ENCODE peak calls at places on chromosomes 2 and 18, in ten cellular contexts. One of them, this sample, is unnamed.

GRCh38 chr2:667332-668000 is 9.7 kb downstream of the TMEM18 start:
- DNase-seq in frontal cortex: no peak
- DNase-seq in NCI-H460: peak; percentile 40
- DNase-seq in PC-9: peak; percentile 12
- DNase-seq in LHCN-M2: peak; percentile 81
- DNase-seq in NB4: peak; percentile 67
- DNase-seq in activated T-helper 1 cell treated with Interleukin-2 at 50 U/mL for 16 hours: no peak
- DNase-seq in NCI-H2029: peak; percentile 10
- DNase-seq in cardiac fibroblast: peak; percentile 85
- DNase-seq in retina: no peak
- DNase-seq in this sample: no peak

GRCh38 chr2:11292464-11293255 is 51.8 kb downstream of the ROCK2 start:
- DNase-seq in activated T-helper 1 cell treated with Interleukin-2 at 50 U/mL for 16 hours: no peak
- DNase-seq in NCI-H2029: no peak
- DNase-seq in NCI-H460: no peak
- DNase-seq in frontal cortex: no peak
- DNase-seq in NB4: peak; percentile 86
- DNase-seq in PC-9: no peak
- DNase-seq in LHCN-M2: no peak
- DNase-seq in retina: no peak
- DNase-seq in cardiac fibroblast: peak; percentile 80
- DNase-seq in this sample: no peak

GRCh38 chr2:96869824-96870630 is at the start of gene SEMA4C:
- DNase-seq in cardiac fibroblast: peak; percentile 31
- DNase-seq in LHCN-M2: peak; percentile 62
- DNase-seq in NCI-H460: no peak
- DNase-seq in PC-9: peak; percentile 60
- DNase-seq in frontal cortex: peak; percentile 88
- DNase-seq in retina: peak; percentile 69
- DNase-seq in NCI-H2029: no peak
- DNase-seq in NB4: peak; percentile 56
- DNase-seq in activated T-helper 1 cell treated with Interleukin-2 at 50 U/mL for 16 hours: peak; percentile 56
- DNase-seq in this sample: peak; percentile 55

GRCh38 chr2:224776795-224777562 is 60.8 kb upstream of the CCDC195 start:
- DNase-seq in activated T-helper 1 cell treated with Interleukin-2 at 50 U/mL for 16 hours: no peak
- DNase-seq in NCI-H460: no peak
- DNase-seq in NCI-H2029: no peak
- DNase-seq in LHCN-M2: no peak
- DNase-seq in retina: no peak
- DNase-seq in cardiac fibroblast: no peak
- DNase-seq in frontal cortex: no peak
- DNase-seq in NB4: no peak
- DNase-seq in PC-9: no peak
- DNase-seq in this sample: no peak

GRCh38 chr2:74581463-74581862 is 26.9 kb downstream of the DOK1 start:
- DNase-seq in cardiac fibroblast: no peak
- DNase-seq in activated T-helper 1 cell treated with Interleukin-2 at 50 U/mL for 16 hours: no peak
- DNase-seq in NCI-H460: no peak
- DNase-seq in NCI-H2029: no peak
- DNase-seq in PC-9: no peak
- DNase-seq in retina: no peak
- DNase-seq in LHCN-M2: no peak
- DNase-seq in frontal cortex: no peak
- DNase-seq in NB4: no peak
- DNase-seq in this sample: no peak

GRCh38 chr2:51120754-51121280 is 88.9 kb upstream of the NRXN1 start:
- DNase-seq in PC-9: no peak
- DNase-seq in NCI-H2029: no peak
- DNase-seq in LHCN-M2: no peak
- DNase-seq in frontal cortex: no peak
- DNase-seq in NB4: no peak
- DNase-seq in cardiac fibroblast: peak; percentile 9
- DNase-seq in activated T-helper 1 cell treated with Interleukin-2 at 50 U/mL for 16 hours: no peak
- DNase-seq in NCI-H460: no peak
- DNase-seq in retina: no peak
- DNase-seq in this sample: no peak

GRCh38 chr2:95728878-95729511 is 137.2 kb downstream of the TRIM43 start:
- DNase-seq in NB4: peak; percentile 72
- DNase-seq in cardiac fibroblast: peak; percentile 91
- DNase-seq in activated T-helper 1 cell treated with Interleukin-2 at 50 U/mL for 16 hours: no peak
- DNase-seq in PC-9: peak; percentile 74
- DNase-seq in frontal cortex: peak; percentile 49
- DNase-seq in retina: peak; percentile 76
- DNase-seq in NCI-H460: peak; percentile 76
- DNase-seq in NCI-H2029: peak; percentile 66
- DNase-seq in LHCN-M2: peak; percentile 85
- DNase-seq in this sample: peak; percentile 83

GRCh38 chr2:70010222-70011111 is 49.0 kb upstream of the ASPRV1 start:
- DNase-seq in cardiac fibroblast: no peak
- DNase-seq in activated T-helper 1 cell treated with Interleukin-2 at 50 U/mL for 16 hours: no peak
- DNase-seq in LHCN-M2: no peak
- DNase-seq in NB4: peak; percentile 56
- DNase-seq in NCI-H2029: peak; percentile 65
- DNase-seq in NCI-H460: no peak
- DNase-seq in retina: no peak
- DNase-seq in frontal cortex: no peak
- DNase-seq in PC-9: peak; percentile 44
- DNase-seq in this sample: no peak

GRCh38 chr2:236208281-236208900 is 40.2 kb upstream of the GBX2 start:
- DNase-seq in NCI-H460: no peak
- DNase-seq in PC-9: no peak
- DNase-seq in NB4: no peak
- DNase-seq in frontal cortex: peak; percentile 19
- DNase-seq in activated T-helper 1 cell treated with Interleukin-2 at 50 U/mL for 16 hours: no peak
- DNase-seq in cardiac fibroblast: no peak
- DNase-seq in retina: peak; percentile 58
- DNase-seq in NCI-H2029: no peak
- DNase-seq in LHCN-M2: no peak
- DNase-seq in this sample: no peak

GRCh38 chr2:189082576-189082975 is 97.0 kb downstream of the COL5A2 start:
- DNase-seq in NCI-H460: no peak
- DNase-seq in retina: no peak
- DNase-seq in NB4: no peak
- DNase-seq in frontal cortex: no peak
- DNase-seq in PC-9: no peak
- DNase-seq in activated T-helper 1 cell treated with Interleukin-2 at 50 U/mL for 16 hours: no peak
- DNase-seq in NCI-H2029: no peak
- DNase-seq in cardiac fibroblast: peak; percentile 49
- DNase-seq in LHCN-M2: peak; percentile 48
- DNase-seq in this sample: no peak

GRCh38 chr2:239321596-239322413 is 79.0 kb downstream of the HDAC4 start:
- DNase-seq in frontal cortex: no peak
- DNase-seq in retina: no peak
- DNase-seq in PC-9: no peak
- DNase-seq in NCI-H2029: no peak
- DNase-seq in activated T-helper 1 cell treated with Interleukin-2 at 50 U/mL for 16 hours: no peak
- DNase-seq in NCI-H460: no peak
- DNase-seq in NB4: peak; percentile 56
- DNase-seq in LHCN-M2: no peak
- DNase-seq in cardiac fibroblast: no peak
- DNase-seq in this sample: no peak

GRCh38 chr2:38697116-38697840 is 31.4 kb downstream of the GALM start:
- DNase-seq in NCI-H460: no peak
- DNase-seq in PC-9: peak; percentile 9
- DNase-seq in cardiac fibroblast: no peak
- DNase-seq in LHCN-M2: no peak
- DNase-seq in retina: no peak
- DNase-seq in NCI-H2029: no peak
- DNase-seq in NB4: no peak
- DNase-seq in frontal cortex: no peak
- DNase-seq in activated T-helper 1 cell treated with Interleukin-2 at 50 U/mL for 16 hours: no peak
- DNase-seq in this sample: no peak

GRCh38 chr2:8491296-8492048 is 190.4 kb upstream of the ID2 start:
- DNase-seq in NCI-H2029: no peak
- DNase-seq in retina: no peak
- DNase-seq in NB4: no peak
- DNase-seq in LHCN-M2: no peak
- DNase-seq in frontal cortex: no peak
- DNase-seq in activated T-helper 1 cell treated with Interleukin-2 at 50 U/mL for 16 hours: no peak
- DNase-seq in PC-9: no peak
- DNase-seq in cardiac fibroblast: no peak
- DNase-seq in NCI-H460: no peak
- DNase-seq in this sample: no peak

GRCh38 chr18:419542-420175 is 80.8 kb downstream of the COLEC12 start:
- DNase-seq in NCI-H2029: no peak
- DNase-seq in LHCN-M2: no peak
- DNase-seq in NB4: no peak
- DNase-seq in frontal cortex: no peak
- DNase-seq in activated T-helper 1 cell treated with Interleukin-2 at 50 U/mL for 16 hours: no peak
- DNase-seq in cardiac fibroblast: no peak
- DNase-seq in NCI-H460: no peak
- DNase-seq in retina: no peak
- DNase-seq in PC-9: no peak
- DNase-seq in this sample: no peak

GRCh38 chr2:172307800-172308199 is 119.6 kb upstream of the ITGA6 start:
- DNase-seq in NB4: no peak
- DNase-seq in NCI-H460: no peak
- DNase-seq in NCI-H2029: peak; percentile 38
- DNase-seq in retina: no peak
- DNase-seq in activated T-helper 1 cell treated with Interleukin-2 at 50 U/mL for 16 hours: no peak
- DNase-seq in PC-9: peak; percentile 16
- DNase-seq in LHCN-M2: no peak
- DNase-seq in cardiac fibroblast: no peak
- DNase-seq in frontal cortex: no peak
- DNase-seq in this sample: no peak

GRCh38 chr2:71100195-71100964 is 29.6 kb downstream of the MCEE start:
- DNase-seq in LHCN-M2: peak; percentile 54
- DNase-seq in NB4: peak; percentile 73
- DNase-seq in retina: peak; percentile 23
- DNase-seq in PC-9: peak; percentile 53
- DNase-seq in frontal cortex: peak; percentile 41
- DNase-seq in NCI-H2029: peak; percentile 15
- DNase-seq in NCI-H460: peak; percentile 60
- DNase-seq in cardiac fibroblast: peak; percentile 78
- DNase-seq in activated T-helper 1 cell treated with Interleukin-2 at 50 U/mL for 16 hours: peak; percentile 7
- DNase-seq in this sample: peak; percentile 35

GRCh38 chr2:8889978-8890377 is 52.6 kb upstream of the KIDINS220 start:
- DNase-seq in activated T-helper 1 cell treated with Interleukin-2 at 50 U/mL for 16 hours: no peak
- DNase-seq in NCI-H460: no peak
- DNase-seq in NB4: no peak
- DNase-seq in cardiac fibroblast: no peak
- DNase-seq in retina: no peak
- DNase-seq in PC-9: no peak
- DNase-seq in frontal cortex: no peak
- DNase-seq in LHCN-M2: no peak
- DNase-seq in NCI-H2029: peak; percentile 35
- DNase-seq in this sample: no peak

GRCh38 chr2:137960223-137960622 is 4.0 kb upstream of the HNMT start:
- DNase-seq in NCI-H2029: no peak
- DNase-seq in frontal cortex: no peak
- DNase-seq in cardiac fibroblast: peak; percentile 63
- DNase-seq in PC-9: no peak
- DNase-seq in NCI-H460: no peak
- DNase-seq in activated T-helper 1 cell treated with Interleukin-2 at 50 U/mL for 16 hours: no peak
- DNase-seq in LHCN-M2: peak; percentile 15
- DNase-seq in retina: no peak
- DNase-seq in NB4: no peak
- DNase-seq in this sample: no peak

GRCh38 chr2:124810132-124810531 is 785.0 kb downstream of the CNTNAP5 start:
- DNase-seq in cardiac fibroblast: peak; percentile 15
- DNase-seq in NB4: peak; percentile 28
- DNase-seq in NCI-H460: peak; percentile 34
- DNase-seq in retina: peak; percentile 45
- DNase-seq in PC-9: no peak
- DNase-seq in activated T-helper 1 cell treated with Interleukin-2 at 50 U/mL for 16 hours: no peak
- DNase-seq in LHCN-M2: no peak
- DNase-seq in frontal cortex: no peak
- DNase-seq in NCI-H2029: peak; percentile 10
- DNase-seq in this sample: peak; percentile 14

GRCh38 chr18:3649559-3650426 is 199.8 kb downstream of the TGIF1 start:
- DNase-seq in LHCN-M2: peak; percentile 83
- DNase-seq in frontal cortex: no peak
- DNase-seq in retina: no peak
- DNase-seq in NCI-H2029: no peak
- DNase-seq in cardiac fibroblast: peak; percentile 91
- DNase-seq in PC-9: peak; percentile 90
- DNase-seq in NB4: no peak
- DNase-seq in activated T-helper 1 cell treated with Interleukin-2 at 50 U/mL for 16 hours: no peak
- DNase-seq in NCI-H460: no peak
- DNase-seq in this sample: no peak

GRCh38 chr2:94872088-94872618 is 923 bp downstream of the TEKT4 start:
- DNase-seq in frontal cortex: no peak
- DNase-seq in NCI-H2029: no peak
- DNase-seq in PC-9: no peak
- DNase-seq in LHCN-M2: no peak
- DNase-seq in activated T-helper 1 cell treated with Interleukin-2 at 50 U/mL for 16 hours: no peak
- DNase-seq in cardiac fibroblast: no peak
- DNase-seq in NB4: no peak
- DNase-seq in retina: peak; percentile 30
- DNase-seq in NCI-H460: no peak
- DNase-seq in this sample: no peak

GRCh38 chr2:217928324-217929293 is 74.2 kb downstream of the TNS1 start:
- DNase-seq in cardiac fibroblast: peak; percentile 59
- DNase-seq in NCI-H460: no peak
- DNase-seq in NB4: peak; percentile 57
- DNase-seq in PC-9: no peak
- DNase-seq in NCI-H2029: peak; percentile 94
- DNase-seq in retina: no peak
- DNase-seq in LHCN-M2: peak; percentile 29
- DNase-seq in frontal cortex: no peak
- DNase-seq in activated T-helper 1 cell treated with Interleukin-2 at 50 U/mL for 16 hours: no peak
- DNase-seq in this sample: peak; percentile 87

GRCh38 chr2:129737660-129738527 is 241.6 kb upstream of the RAB6C start:
- DNase-seq in activated T-helper 1 cell treated with Interleukin-2 at 50 U/mL for 16 hours: no peak
- DNase-seq in cardiac fibroblast: no peak
- DNase-seq in retina: no peak
- DNase-seq in frontal cortex: no peak
- DNase-seq in NCI-H460: no peak
- DNase-seq in LHCN-M2: no peak
- DNase-seq in PC-9: no peak
- DNase-seq in NB4: no peak
- DNase-seq in NCI-H2029: no peak
- DNase-seq in this sample: no peak

GRCh38 chr2:111116016-111116746 is 4.5 kb upstream of the BCL2L11 start:
- DNase-seq in NCI-H2029: no peak
- DNase-seq in NCI-H460: no peak
- DNase-seq in cardiac fibroblast: no peak
- DNase-seq in LHCN-M2: no peak
- DNase-seq in PC-9: no peak
- DNase-seq in activated T-helper 1 cell treated with Interleukin-2 at 50 U/mL for 16 hours: no peak
- DNase-seq in NB4: peak; percentile 42
- DNase-seq in retina: no peak
- DNase-seq in frontal cortex: no peak
- DNase-seq in this sample: no peak

GRCh38 chr18:57942090-57942489 is 101.9 kb upstream of the NEDD4L start:
- DNase-seq in cardiac fibroblast: no peak
- DNase-seq in PC-9: no peak
- DNase-seq in NB4: no peak
- DNase-seq in LHCN-M2: no peak
- DNase-seq in retina: no peak
- DNase-seq in frontal cortex: no peak
- DNase-seq in NCI-H460: peak; percentile 39
- DNase-seq in activated T-helper 1 cell treated with Interleukin-2 at 50 U/mL for 16 hours: no peak
- DNase-seq in NCI-H2029: no peak
- DNase-seq in this sample: no peak

GRCh38 chr2:47193607-47194006 is 38.5 kb upstream of the STPG4 start:
- DNase-seq in NCI-H2029: no peak
- DNase-seq in NB4: no peak
- DNase-seq in frontal cortex: no peak
- DNase-seq in LHCN-M2: no peak
- DNase-seq in PC-9: no peak
- DNase-seq in NCI-H460: no peak
- DNase-seq in activated T-helper 1 cell treated with Interleukin-2 at 50 U/mL for 16 hours: no peak
- DNase-seq in retina: peak; percentile 43
- DNase-seq in cardiac fibroblast: peak; percentile 58
- DNase-seq in this sample: no peak

GRCh38 chr2:161136696-161137324 is 23.4 kb upstream of the TANK start:
- DNase-seq in NB4: peak; percentile 87
- DNase-seq in cardiac fibroblast: peak; percentile 75
- DNase-seq in LHCN-M2: peak; percentile 67
- DNase-seq in frontal cortex: no peak
- DNase-seq in retina: no peak
- DNase-seq in NCI-H460: peak; percentile 30
- DNase-seq in NCI-H2029: no peak
- DNase-seq in PC-9: no peak
- DNase-seq in activated T-helper 1 cell treated with Interleukin-2 at 50 U/mL for 16 hours: no peak
- DNase-seq in this sample: no peak

GRCh38 chr18:22283397-22283796 is 114.0 kb downstream of the GATA6 start:
- DNase-seq in cardiac fibroblast: peak; percentile 53
- DNase-seq in NB4: no peak
- DNase-seq in retina: no peak
- DNase-seq in activated T-helper 1 cell treated with Interleukin-2 at 50 U/mL for 16 hours: no peak
- DNase-seq in NCI-H460: no peak
- DNase-seq in frontal cortex: no peak
- DNase-seq in LHCN-M2: no peak
- DNase-seq in NCI-H2029: no peak
- DNase-seq in PC-9: no peak
- DNase-seq in this sample: no peak

This sample was measured in NCI-H774.